ENCODE peak calls at places on chromosomes 1 and 21, in six cellular contexts. W is GM10248, U is colonic mucosa, I is stomach, A is GM23338, O is endodermal cell. S is an unnamed sample.

GRCh38 chr1:3473381-3473844 is 18.9 kb downstream of the ARHGEF16 start:
- DNase-seq in W (no peak), U (no peak), O (no peak), A (no peak), I (no peak), S (no peak)

GRCh38 chr1:155208406-155208655 is 164 bp upstream of the MTX1 start:
- DNase-seq in O (no peak), A (no peak), U (no peak), I (no peak), W (no peak), S (no peak)

GRCh38 chr21:42974832-42975820 is 764 bp downstream of the PKNOX1 start:
- DNase-seq in W (peak; percentile 83), I (peak; percentile 63), U (peak; percentile 64), A (peak; percentile 63), O (peak; percentile 79), S (peak; percentile 67)

GRCh38 chr1:14598498-14599172 is at the start of gene KAZN:
- DNase-seq in A (peak; percentile 83), U (peak; percentile 18), I (no peak), W (no peak), O (peak; percentile 91), S (peak; percentile 67)

GRCh38 chr21:40841524-40842196 is 5.3 kb downstream of the DSCAM start:
- DNase-seq in U (no peak), I (peak; percentile 67), W (no peak), O (peak; percentile 93), A (peak; percentile 61), S (peak; percentile 61)

GRCh38 chr1:173868266-173869107 is at the start of gene ZBTB37:
- DNase-seq in A (peak; percentile 99), I (peak; percentile 96), O (peak; percentile 99), U (peak; percentile 97), W (peak; percentile 90), S (peak; percentile 73)

GRCh38 chr1:208231929-208232360 is 12.2 kb downstream of the PLXNA2 start:
- DNase-seq in O (peak; percentile 73), W (no peak), U (no peak), A (peak; percentile 22), I (no peak), S (no peak)

GRCh38 chr1:10267946-10268345 is 57.6 kb downstream of the KIF1B start:
- DNase-seq in O (no peak), U (no peak), A (no peak), I (no peak), W (no peak), S (no peak)

GRCh38 chr1:102798718-102799117 is 309.6 kb downstream of the COL11A1 start:
- DNase-seq in A (no peak), I (no peak), O (no peak), U (no peak), W (no peak), S (no peak)

GRCh38 chr1:235307158-235308124 is 20.5 kb downstream of the ARID4B start:
- DNase-seq in I (no peak), U (no peak), W (no peak), O (no peak), A (no peak), S (no peak)

GRCh38 chr1:109509176-109510134 is at the start of gene AMIGO1:
- DNase-seq in A (peak; percentile 85), O (peak; percentile 85), U (peak; percentile 53), I (peak; percentile 62), W (peak; percentile 75), S (peak; percentile 61)

GRCh38 chr21:35838987-35839763 is 221.2 kb downstream of the SETD4 start:
- DNase-seq in I (no peak), U (no peak), O (peak; percentile 23), W (no peak), A (no peak), S (no peak)

GRCh38 chr1:179126338-179127060 is 44.6 kb downstream of the TOR3A start:
- DNase-seq in W (no peak), O (no peak), A (no peak), U (no peak), I (peak; percentile 63), S (no peak)

GRCh38 chr1:234188454-234188792 is 184.8 kb upstream of the COA6 start:
- DNase-seq in I (no peak), O (peak; percentile 91), U (no peak), A (peak; percentile 86), W (no peak), S (no peak)

GRCh38 chr1:199701731-199702130 is 325.8 kb upstream of the NR5A2 start:
- DNase-seq in O (no peak), U (no peak), A (no peak), I (no peak), W (no peak), S (no peak)

DNA sequence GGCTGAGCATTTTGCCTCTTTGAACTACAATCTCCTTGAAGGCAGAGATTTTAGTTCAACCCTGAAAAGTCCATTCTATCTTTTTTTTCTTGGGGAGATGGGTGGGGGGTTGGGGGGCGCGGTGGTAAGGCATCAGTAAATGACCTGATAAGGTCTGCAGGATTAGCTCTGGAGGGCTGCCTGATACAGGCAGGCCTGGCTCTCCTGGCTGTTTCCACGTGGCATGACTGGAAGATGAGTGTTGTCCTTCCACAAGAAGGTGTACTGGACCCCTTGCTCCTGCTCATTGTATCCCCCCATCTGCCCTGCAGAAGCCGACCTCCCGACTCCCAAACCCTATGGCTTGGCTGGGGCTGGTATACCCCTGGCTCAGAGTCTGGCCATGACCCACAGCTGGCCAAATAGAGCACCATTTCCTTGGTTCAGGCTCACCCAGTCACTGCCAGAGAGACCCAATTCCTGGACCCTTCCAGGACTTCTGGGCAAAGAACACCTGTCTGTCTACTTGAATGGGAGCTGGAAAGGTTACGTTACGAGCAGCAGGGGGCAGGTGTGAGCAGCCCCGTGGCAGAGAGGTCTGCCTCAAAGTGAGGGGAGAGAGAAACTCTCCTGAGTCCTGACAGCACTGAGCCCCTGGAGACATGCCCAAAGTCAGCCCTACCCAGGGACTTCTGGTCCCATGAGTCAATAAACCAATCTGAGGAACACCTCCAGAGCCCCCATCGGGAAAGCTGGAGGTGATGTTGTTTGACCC is 17.0 kb downstream of the DHRS3 start:
- DNase-seq in A (peak; percentile 81), U (peak; percentile 69), O (peak; percentile 91), W (peak; percentile 66), I (peak; percentile 68), S (no peak)
- TF ChIP-seq CTCF in A (peak; percentile 84), U (peak; percentile 49), O (peak; percentile 86), W (peak; percentile 35), I (no peak), S (peak; percentile 54)

DNA sequence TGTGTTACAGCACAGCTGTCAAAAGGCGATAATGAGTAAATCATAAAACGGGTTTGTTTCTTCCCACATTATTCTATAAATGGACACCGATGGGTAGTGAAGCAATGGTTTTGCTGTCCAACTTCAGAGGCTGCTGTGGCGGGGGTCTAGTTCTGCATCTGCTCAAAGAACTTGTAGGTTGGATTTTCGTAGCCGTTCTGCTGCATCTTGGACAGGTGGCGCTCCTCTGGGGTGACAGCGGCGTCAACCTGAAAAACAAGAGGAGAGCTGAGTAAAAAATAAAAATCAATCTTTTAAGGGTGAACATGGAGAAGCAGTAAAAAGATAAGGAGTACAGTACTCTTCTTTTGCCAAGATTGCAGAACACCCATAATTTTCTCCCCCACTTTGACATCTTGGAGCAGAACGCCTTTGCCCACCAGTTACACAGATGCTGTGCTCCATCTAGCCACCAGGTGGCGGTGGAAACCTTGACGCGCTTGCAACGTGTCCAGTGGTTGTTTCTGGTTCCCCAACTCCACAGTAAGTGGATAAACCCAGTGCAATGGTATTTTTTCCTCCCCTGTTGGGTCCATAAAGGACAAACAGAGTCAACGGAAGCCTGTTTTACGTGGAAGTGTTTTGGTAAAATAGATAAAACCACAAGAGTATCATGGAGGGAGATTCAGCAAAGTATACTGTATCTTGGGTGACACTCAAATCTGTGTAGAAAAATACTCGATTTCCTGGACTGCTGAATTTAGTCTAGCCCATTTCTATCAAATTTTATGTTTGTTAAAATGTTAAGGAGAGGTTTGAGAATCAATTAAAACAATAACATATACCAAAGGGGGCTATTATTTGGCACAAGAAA is 147.0 kb downstream of the GABPA start:
- DNase-seq in W (peak; percentile 75), A (peak; percentile 74), O (peak; percentile 80), U (peak; percentile 71), I (peak; percentile 75), S (peak; percentile 27)
- TF ChIP-seq CTCF in W (peak; percentile 92), A (peak; percentile 89), O (peak; percentile 94), U (peak; percentile 97), I (no peak), S (peak; percentile 86)

GRCh38 chr1:192316692-192317091 is at the start of gene RGS21:
- DNase-seq in A (no peak), O (no peak), W (no peak), I (no peak), U (no peak), S (no peak)

GRCh38 chr1:192311281-192311680 is 5.5 kb upstream of the RGS21 start:
- DNase-seq in A (peak; percentile 5), W (no peak), O (no peak), I (no peak), U (no peak), S (no peak)
- TF ChIP-seq CTCF in A (peak; percentile 53), W (peak; percentile 22), O (peak; percentile 62), I (no peak), U (no peak), S (no peak)

GRCh38 chr1:21652937-21653743 is 16.0 kb downstream of the RAP1GAP start:
- DNase-seq in W (no peak), U (no peak), O (no peak), I (no peak), A (no peak), S (no peak)

GRCh38 chr1:21654209-21654608 is 14.9 kb downstream of the RAP1GAP start:
- DNase-seq in O (no peak), W (no peak), I (no peak), U (no peak), A (no peak), S (no peak)

GRCh38 chr1:21653744-21654100 is 15.4 kb downstream of the RAP1GAP start:
- DNase-seq in A (no peak), U (no peak), I (no peak), W (no peak), O (no peak), S (no peak)

GRCh38 chr1:21655748-21656147 is 13.4 kb downstream of the RAP1GAP start:
- DNase-seq in U (no peak), O (peak; percentile 89), W (no peak), A (peak; percentile 85), I (no peak), S (no peak)

DNA sequence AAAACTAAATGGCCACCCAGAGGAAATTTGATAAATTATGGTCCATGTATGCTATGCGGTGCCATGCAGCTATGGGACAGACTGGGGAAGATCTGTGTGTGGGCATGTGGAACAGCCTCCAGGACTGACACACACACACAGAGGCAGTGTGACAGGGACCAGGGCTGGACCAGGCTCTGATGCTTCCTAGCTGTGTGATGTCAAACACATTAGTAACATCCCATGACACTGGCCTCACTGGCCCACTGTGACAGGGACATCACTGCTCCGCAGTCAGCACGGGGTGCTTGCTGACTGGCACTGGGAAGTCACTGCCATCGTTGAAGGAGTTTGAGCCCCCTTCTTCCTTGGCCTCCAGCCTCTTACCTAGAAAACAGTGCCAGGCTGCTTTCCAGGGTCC is 13.9 kb downstream of the RAP1GAP start:
- DNase-seq in W (no peak), U (no peak), I (no peak), O (no peak), A (no peak), S (no peak)
- TF ChIP-seq CTCF in W (no peak), U (no peak), I (no peak), O (no peak), A (no peak), S (no peak)

DNA sequence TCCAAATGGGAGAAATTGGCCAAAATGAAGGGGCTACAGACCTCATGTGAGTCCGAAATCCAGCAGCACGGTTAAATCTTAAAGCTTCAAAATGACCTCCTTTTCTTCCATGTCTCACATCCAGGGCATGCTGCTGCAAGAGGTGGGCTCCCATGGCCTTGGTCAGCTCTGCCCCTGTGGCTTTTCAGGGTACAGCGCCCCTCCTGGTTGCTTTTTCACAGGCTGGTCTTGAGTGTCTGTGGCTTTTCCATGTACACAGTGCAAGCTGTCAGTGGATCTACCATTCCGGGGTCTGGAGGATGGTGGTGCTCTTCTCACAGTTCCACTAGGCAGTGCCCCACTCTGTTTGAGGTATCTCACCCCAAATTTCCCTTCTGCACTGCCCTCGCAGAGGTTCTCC is 78.7 kb downstream of the PRRX1 start:
- DNase-seq in I (no peak), U (no peak), O (no peak), A (no peak), W (no peak), S (no peak)
- TF ChIP-seq CTCF in I (no peak), U (no peak), O (no peak), A (no peak), W (no peak), S (no peak)